ENCODE peak calls at places on chromosome 6, in seven cellular contexts. One of them, this sample, is unnamed.

GRCh38 chr6:11430036-11430435 is 107.5 kb upstream of the TMEM170B start:
- DNase-seq in T-helper 1 cell: no peak
- DNase-seq in neural progenitor cell: no peak
- DNase-seq in AG08396: no peak
- DNase-seq in T-helper 9 cell: no peak
- DNase-seq in NCI-H1417: no peak
- DNase-seq in neural crest cell: no peak
- DNase-seq in this sample: no peak

GRCh38 chr6:141669141-141669540 is 463.6 kb upstream of the GJE1 start:
- DNase-seq in T-helper 1 cell: no peak
- DNase-seq in neural progenitor cell: no peak
- DNase-seq in AG08396: no peak
- DNase-seq in T-helper 9 cell: no peak
- DNase-seq in NCI-H1417: no peak
- DNase-seq in neural crest cell: no peak
- DNase-seq in this sample: no peak

GRCh38 chr6:18503588-18504231 is 116.6 kb downstream of the RNF144B start:
- DNase-seq in T-helper 1 cell: no peak
- DNase-seq in neural progenitor cell: peak; percentile 83
- DNase-seq in AG08396: peak; percentile 64
- DNase-seq in T-helper 9 cell: peak; percentile 8
- DNase-seq in NCI-H1417: peak; percentile 43
- DNase-seq in neural crest cell: peak; percentile 41
- DNase-seq in this sample: peak; percentile 69

GRCh38 chr6:1657116-1657776 is 47.5 kb downstream of the FOXC1 start:
- DNase-seq in T-helper 1 cell: no peak
- DNase-seq in neural progenitor cell: no peak
- DNase-seq in AG08396: no peak
- DNase-seq in T-helper 9 cell: no peak
- DNase-seq in NCI-H1417: no peak
- DNase-seq in neural crest cell: no peak
- DNase-seq in this sample: no peak

GRCh38 chr6:53095716-53096115 is 30.5 kb downstream of the FBXO9 start:
- DNase-seq in T-helper 1 cell: no peak
- DNase-seq in neural progenitor cell: no peak
- DNase-seq in AG08396: peak; percentile 31
- DNase-seq in T-helper 9 cell: no peak
- DNase-seq in NCI-H1417: no peak
- DNase-seq in neural crest cell: no peak
- DNase-seq in this sample: no peak

GRCh38 chr6:137403443-137403842 is 90.8 kb downstream of the OLIG3 start:
- DNase-seq in T-helper 1 cell: no peak
- DNase-seq in neural progenitor cell: no peak
- DNase-seq in AG08396: no peak
- DNase-seq in T-helper 9 cell: no peak
- DNase-seq in NCI-H1417: no peak
- DNase-seq in neural crest cell: no peak
- DNase-seq in this sample: no peak

GRCh38 chr6:30821862-30822784 is 62.2 kb upstream of the DDR1 start:
- DNase-seq in T-helper 1 cell: no peak
- DNase-seq in neural progenitor cell: peak; percentile 46
- DNase-seq in AG08396: peak; percentile 28
- DNase-seq in T-helper 9 cell: no peak
- DNase-seq in NCI-H1417: peak; percentile 9
- DNase-seq in neural crest cell: no peak
- DNase-seq in this sample: no peak

GRCh38 chr6:7343546-7344475 is 30.8 kb upstream of the SSR1 start:
- DNase-seq in T-helper 1 cell: no peak
- DNase-seq in neural progenitor cell: no peak
- DNase-seq in AG08396: no peak
- DNase-seq in T-helper 9 cell: no peak
- DNase-seq in NCI-H1417: no peak
- DNase-seq in neural crest cell: no peak
- DNase-seq in this sample: no peak

GRCh38 chr6:91449539-91449938 is 862.7 kb upstream of the MAP3K7 start:
- DNase-seq in T-helper 1 cell: no peak
- DNase-seq in neural progenitor cell: no peak
- DNase-seq in AG08396: peak; percentile 14
- DNase-seq in T-helper 9 cell: no peak
- DNase-seq in NCI-H1417: no peak
- DNase-seq in neural crest cell: no peak
- DNase-seq in this sample: no peak

This sample was measured in SW480.